ENCODE peak calls at places on chromosomes 7 and 10, in seven cellular contexts. E, S, D, G, P, A and K are unnamed samples.

GRCh38 chr7:36735172-36735571 is 10.9 kb upstream of the AOAH start:
- DNase-seq in G (no peak), A (no peak), S (no peak), P (no peak), E (no peak), D (no peak), K (no peak)

GRCh38 chr10:26479766-26480492 is 41.8 kb downstream of the APBB1IP start:
- DNase-seq in A (no peak), D (no peak), S (no peak), P (no peak), E (peak; percentile 21), G (no peak), K (no peak)

GRCh38 chr7:29970158-29970557 is 19.4 kb downstream of the SCRN1 start:
- DNase-seq in P (no peak), E (no peak), G (peak; percentile 8), D (no peak), A (no peak), S (peak; percentile 13), K (no peak)

GRCh38 chr7:108313086-108313485 is 143.2 kb downstream of the NRCAM start:
- DNase-seq in D (no peak), S (no peak), G (no peak), A (no peak), P (no peak), E (no peak), K (no peak)

GRCh38 chr10:116201011-116201410 is 72.0 kb downstream of the GFRA1 start:
- DNase-seq in D (no peak), E (no peak), G (peak; percentile 18), A (no peak), P (peak; percentile 72), S (no peak), K (no peak)

GRCh38 chr7:120987683-120988590 is 574 bp upstream of the CPED1 start:
- DNase-seq in E (peak; percentile 84), A (peak; percentile 92), S (peak; percentile 66), G (peak; percentile 96), P (peak; percentile 90), D (peak; percentile 89), K (peak; percentile 85)

GRCh38 chr7:98470131-98470985 is 69.5 kb upstream of the BAIAP2L1 start:
- DNase-seq in G (no peak), S (no peak), E (peak; percentile 21), A (peak; percentile 85), P (peak; percentile 9), D (no peak), K (peak; percentile 61)

GRCh38 chr10:117241541-117242462 is 888 bp downstream of the SLC18A2 start:
- DNase-seq in A (peak; percentile 67), S (no peak), G (no peak), P (no peak), D (no peak), E (no peak), K (peak; percentile 52)

GRCh38 chr10:53314856-53315255 is 542.3 kb upstream of the MBL2 start:
- DNase-seq in D (no peak), A (no peak), E (no peak), P (peak; percentile 53), S (no peak), G (peak; percentile 78), K (no peak)

GRCh38 chr10:69679736-69680135 is 49.7 kb downstream of the FAM241B start:
- DNase-seq in A (no peak), G (no peak), S (no peak), D (no peak), P (no peak), E (no peak), K (no peak)